ENCODE peak calls at places on chromosomes 12 and 14, in four cellular contexts. V is WTC11, Y is epithelial cell of esophagus, T is foreskin fibroblast. G is an unnamed sample.
A peak's percentile ranks its signal among the peaks of the same experiment; 100 is the strongest.

GRCh38 chr14:33617154-33617553 is 333.7 kb downstream of the EGLN3 start:
- DNase-seq in V (no peak), Y (peak; percentile 84), T (peak; percentile 49), G (peak; percentile 94)

GRCh38 chr14:19743256-19743655 is at the start of gene OR4Q3:
- DNase-seq in V (no peak), Y (no peak), T (no peak), G (no peak)

GRCh38 chr12:24222968-24223367 is 273.5 kb upstream of the SOX5 start:
- DNase-seq in V (no peak), Y (peak; percentile 70), T (peak; percentile 7), G (peak; percentile 83)

GRCh38 chr12:25677180-25677937 is 124.3 kb upstream of the LMNTD1 start:
- DNase-seq in V (no peak), Y (no peak), T (no peak), G (no peak)

GRCh38 chr12:104720346-104721064 is 237.6 kb downstream of the SLC41A2 start:
- DNase-seq in V (no peak), Y (no peak), T (no peak), G (peak; percentile 81)

GRCh38 chr12:81084848-81085350 is 7.0 kb downstream of the ACSS3 start:
- DNase-seq in V (no peak), Y (no peak), T (no peak), G (peak; percentile 26)

GRCh38 chr14:28982228-28982627 is 215.6 kb downstream of the FOXG1 start:
- DNase-seq in V (no peak), Y (no peak), T (no peak), G (no peak)

GRCh38 chr14:92426237-92426636 is 87.3 kb upstream of the RIN3 start:
- DNase-seq in V (no peak), Y (no peak), T (no peak), G (peak; percentile 87)

GRCh38 chr12:131610891-131611290 is 100.0 kb upstream of the SFSWAP start:
- DNase-seq in V (no peak), Y (no peak), T (no peak), G (no peak)

GRCh38 chr12:132506730-132507538 is 17.0 kb downstream of the FBRSL1 start:
- DNase-seq in V (no peak), Y (peak; percentile 40), T (peak; percentile 81), G (peak; percentile 65)

GRCh38 chr12:20415641-20416040 is 47.3 kb downstream of the PDE3A start:
- DNase-seq in V (no peak), Y (no peak), T (no peak), G (no peak)

GRCh38 chr14:106269029-106269428 is 742.6 kb downstream of the TMEM121 start:
- DNase-seq in V (no peak), Y (no peak), T (no peak), G (no peak)

GRCh38 chr14:106269451-106270204 is 743.2 kb downstream of the TMEM121 start:
- DNase-seq in V (no peak), Y (no peak), T (no peak), G (no peak)

GRCh38 chr14:106268013-106268727 is 741.8 kb downstream of the TMEM121 start:
- DNase-seq in V (no peak), Y (no peak), T (no peak), G (no peak)
- TF ChIP-seq CTCF in V (no peak), Y (no peak), T (no peak), G (no peak)

DNA sequence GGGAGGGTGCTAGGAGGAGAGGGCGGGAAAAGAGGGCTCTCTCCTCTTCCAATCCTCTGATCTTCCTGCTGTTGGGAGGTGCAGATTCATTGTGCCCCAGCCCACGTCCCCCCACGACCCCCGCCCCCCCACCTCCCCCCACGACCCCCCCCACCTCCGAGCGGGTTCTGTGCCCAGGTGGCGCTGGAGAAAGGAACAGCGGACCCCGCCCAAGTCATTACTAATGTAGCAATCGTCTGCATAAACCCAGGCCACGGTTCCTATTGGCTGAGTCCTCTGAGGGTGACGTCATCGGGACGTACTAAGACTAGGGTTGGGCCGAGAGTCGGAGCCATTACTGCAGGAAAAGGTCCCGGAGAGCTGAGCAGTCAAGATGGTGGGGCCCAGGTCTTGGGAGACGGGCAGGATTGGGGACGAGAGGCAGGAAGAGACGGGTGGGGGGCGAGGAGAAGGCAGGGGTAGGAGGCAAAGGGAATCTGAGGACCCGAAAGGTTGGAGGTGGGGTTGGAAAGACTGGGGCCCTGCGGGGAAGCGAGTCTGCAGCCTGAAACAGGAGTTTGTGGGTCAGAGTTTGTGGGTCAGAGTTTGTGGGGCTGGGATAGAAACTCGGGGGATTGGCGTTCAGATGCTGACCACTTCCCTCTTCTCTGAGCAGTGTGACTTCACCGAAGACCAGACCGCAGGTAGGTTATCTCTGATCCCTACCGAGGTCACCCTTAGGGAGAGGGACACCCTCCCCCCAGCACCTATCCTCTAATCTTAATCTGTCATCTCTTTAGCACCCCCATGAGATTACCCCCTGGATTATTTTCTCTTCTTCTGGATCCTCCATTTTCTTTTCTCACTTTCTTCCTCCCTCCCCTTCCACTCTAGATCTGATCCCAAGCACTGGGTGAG is at the start of gene MYL6:
- DNase-seq in V (peak; percentile 93), Y (peak; percentile 99), T (peak; percentile 97), G (peak; percentile 97)
- TF ChIP-seq CTCF in V (no peak), Y (no peak), T (no peak), G (no peak)

DNA sequence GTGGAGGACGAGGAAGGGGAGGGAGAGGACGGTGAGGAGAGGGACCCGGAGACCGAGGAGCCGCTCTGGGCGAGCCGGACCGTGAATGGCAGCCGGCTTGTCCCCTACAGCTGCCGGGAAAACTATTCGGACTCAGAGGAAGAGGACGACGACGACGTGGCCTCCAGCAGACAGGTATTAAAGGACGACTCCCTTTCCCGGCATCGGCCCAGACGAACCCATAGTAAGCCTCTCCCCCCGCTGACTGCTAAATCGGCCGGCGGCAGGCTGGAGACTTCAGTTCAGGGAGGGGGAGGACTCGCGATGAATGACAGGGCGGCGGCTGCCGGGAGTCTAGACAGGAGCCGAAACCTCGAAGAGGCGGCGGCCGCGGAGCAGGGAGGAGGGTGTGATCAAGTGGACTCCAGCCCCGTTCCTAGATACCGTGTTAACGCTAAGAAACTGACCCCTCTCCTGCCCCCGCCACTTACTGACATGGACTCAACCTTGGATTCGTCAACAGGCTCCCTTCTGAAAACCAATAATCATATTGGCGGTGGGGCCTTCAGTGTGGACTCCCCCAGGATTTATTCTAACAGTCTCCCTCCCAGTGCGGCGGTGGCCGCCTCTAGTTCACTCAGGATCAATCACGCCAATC is 980 bp downstream of the LEMD3 start:
- DNase-seq in V (peak; percentile 67), Y (peak; percentile 88), T (peak; percentile 44), G (peak; percentile 69)
- TF ChIP-seq CTCF in V (no peak), Y (no peak), T (no peak), G (no peak)

DNA sequence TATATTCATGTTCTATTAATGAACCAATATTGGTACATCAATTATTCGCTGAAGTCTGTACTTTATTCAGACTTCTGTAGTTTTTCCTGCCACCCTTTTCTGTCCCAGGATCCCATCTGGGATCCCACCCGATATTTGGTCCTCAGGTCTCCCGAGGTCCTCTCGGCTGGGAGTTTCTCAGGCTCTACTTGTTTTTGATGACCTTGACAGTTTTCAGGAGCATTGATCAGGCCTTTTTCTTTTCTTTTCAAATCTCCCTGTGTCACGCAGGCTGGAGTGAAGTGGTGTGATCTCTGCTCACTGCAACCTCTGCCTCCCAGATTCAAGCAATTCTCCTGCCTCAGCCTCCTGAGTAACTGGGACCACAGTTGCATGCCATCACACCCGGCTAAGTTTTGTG is 11.2 kb downstream of the BRI3BP start:
- DNase-seq in V (no peak), Y (no peak), T (no peak), G (no peak)
- TF ChIP-seq CTCF in V (no peak), Y (no peak), T (no peak), G (no peak)